ENCODE peak calls at places on chromosome 6, in eight cellular contexts. E, O, F, U, N, R, B and S are unnamed samples.

GRCh38 chr6:7697820-7698623 is 27.9 kb upstream of the BMP6 start:
- DNase-seq in B (no peak), F (peak), O (no peak), R (no peak), U (no peak), E (no peak), N (peak), S (peak)

GRCh38 chr6:33414592-33415271 is 3.2 kb downstream of the CUTA start:
- DNase-seq in N (no peak), O (no peak), E (peak), U (no peak), B (peak), F (no peak), R (no peak), S (peak)

GRCh38 chr6:11212625-11213024 is 19.8 kb downstream of the NEDD9 start:
- DNase-seq in E (no peak), B (no peak), F (peak), U (no peak), R (no peak), O (no peak), N (no peak), S (peak)

GRCh38 chr6:44036196-44036595 is 91.1 kb downstream of the MRPL14 start:
- DNase-seq in R (no peak), N (no peak), E (peak), F (no peak), O (no peak), B (no peak), U (no peak), S (peak)

GRCh38 chr6:69894578-69895347 is 28.4 kb downstream of the COL19A1 start:
- DNase-seq in U (no peak), N (no peak), R (peak), F (peak), B (no peak), E (no peak), O (no peak), S (peak)

GRCh38 chr6:109362102-109362884 is 20.0 kb downstream of the CD164 start:
- DNase-seq in E (no peak), U (no peak), B (no peak), O (no peak), F (no peak), R (no peak), N (no peak), S (peak)

GRCh38 chr6:43833223-43833995 is 63.4 kb downstream of the VEGFA start:
- DNase-seq in B (no peak), N (no peak), F (peak), O (no peak), U (no peak), R (peak), E (peak), S (no peak)

GRCh38 chr6:43455034-43455747 is at the start of gene DLK2:
- DNase-seq in N (no peak), R (peak), F (no peak), U (peak), B (no peak), E (no peak), O (peak), S (peak)

GRCh38 chr6:87979737-87980136 is 67.9 kb upstream of the SPACA1 start:
- DNase-seq in U (no peak), N (no peak), O (no peak), E (no peak), R (no peak), B (no peak), F (no peak), S (no peak)

GRCh38 chr6:6494677-6495076 is 93.8 kb upstream of the LY86 start:
- DNase-seq in O (peak), E (peak), R (peak), B (peak), F (peak), N (no peak), U (peak), S (no peak)

GRCh38 chr6:35300848-35301247 is 3.2 kb downstream of the DEF6 start:
- DNase-seq in U (peak), N (no peak), B (no peak), F (no peak), R (no peak), O (no peak), E (no peak), S (no peak)

GRCh38 chr6:163813979-163814493 is 399.5 kb downstream of the QKI start:
- DNase-seq in F (peak), O (no peak), N (no peak), U (no peak), B (no peak), R (no peak), E (no peak), S (no peak)